ENCODE peak calls at places on chromosomes 16 and 17, in ten cellular contexts. One of them, this sample, is unnamed.

GRCh38 chr17:2107506-2107905 is 52.6 kb downstream of the HIC1 start:
- DNase-seq in AG04450: no peak
- DNase-seq in astrocyte of the cerebellum: no peak
- DNase-seq in lung: no peak
- DNase-seq in brain microvascular endothelial cell: no peak
- DNase-seq in B cell: no peak
- DNase-seq in AG09319: no peak
- DNase-seq in omental fat pad: no peak
- DNase-seq in right lobe of liver: no peak
- DNase-seq in MM.1S: no peak
- DNase-seq in this sample: no peak

GRCh38 chr17:60311936-60312335 is 80.0 kb downstream of the USP32 start:
- DNase-seq in AG04450: no peak
- DNase-seq in astrocyte of the cerebellum: peak; percentile 32
- DNase-seq in lung: no peak
- DNase-seq in brain microvascular endothelial cell: peak; percentile 15
- DNase-seq in B cell: no peak
- DNase-seq in AG09319: no peak
- DNase-seq in omental fat pad: no peak
- DNase-seq in right lobe of liver: no peak
- DNase-seq in MM.1S: no peak
- DNase-seq in this sample: no peak

GRCh38 chr16:83995756-83996155 is 27.7 kb downstream of the NECAB2 start:
- DNase-seq in AG04450: no peak
- DNase-seq in astrocyte of the cerebellum: peak; percentile 12
- DNase-seq in lung: no peak
- DNase-seq in brain microvascular endothelial cell: peak; percentile 21
- DNase-seq in B cell: no peak
- DNase-seq in AG09319: no peak
- DNase-seq in omental fat pad: no peak
- DNase-seq in right lobe of liver: no peak
- DNase-seq in MM.1S: no peak
- DNase-seq in this sample: no peak

GRCh38 chr16:79599837-79600635 is 501 bp downstream of the MAF start:
- DNase-seq in AG04450: no peak
- DNase-seq in astrocyte of the cerebellum: no peak
- DNase-seq in lung: no peak
- DNase-seq in brain microvascular endothelial cell: no peak
- DNase-seq in B cell: peak; percentile 89
- DNase-seq in AG09319: no peak
- DNase-seq in omental fat pad: no peak
- DNase-seq in right lobe of liver: peak; percentile 59
- DNase-seq in MM.1S: peak; percentile 27
- DNase-seq in this sample: peak; percentile 52

GRCh38 chr17:66764559-66764958 is 70.4 kb upstream of the CACNG5 start:
- DNase-seq in AG04450: no peak
- DNase-seq in astrocyte of the cerebellum: no peak
- DNase-seq in lung: no peak
- DNase-seq in brain microvascular endothelial cell: no peak
- DNase-seq in B cell: no peak
- DNase-seq in AG09319: no peak
- DNase-seq in omental fat pad: no peak
- DNase-seq in right lobe of liver: no peak
- DNase-seq in MM.1S: no peak
- DNase-seq in this sample: no peak

GRCh38 chr17:36813957-36814356 is 123.3 kb upstream of the LHX1 start:
- DNase-seq in AG04450: no peak
- DNase-seq in astrocyte of the cerebellum: no peak
- DNase-seq in lung: no peak
- DNase-seq in brain microvascular endothelial cell: no peak
- DNase-seq in B cell: no peak
- DNase-seq in AG09319: no peak
- DNase-seq in omental fat pad: no peak
- DNase-seq in right lobe of liver: no peak
- DNase-seq in MM.1S: no peak
- DNase-seq in this sample: no peak

GRCh38 chr16:70770291-70770967 is 30.5 kb downstream of the VAC14 start:
- DNase-seq in AG04450: no peak
- DNase-seq in astrocyte of the cerebellum: no peak
- DNase-seq in lung: no peak
- DNase-seq in brain microvascular endothelial cell: no peak
- DNase-seq in B cell: no peak
- DNase-seq in AG09319: no peak
- DNase-seq in omental fat pad: no peak
- DNase-seq in right lobe of liver: peak; percentile 50
- DNase-seq in MM.1S: no peak
- DNase-seq in this sample: no peak

GRCh38 chr17:75480281-75480680 is 23.8 kb downstream of the TMEM94 start:
- DNase-seq in AG04450: no peak
- DNase-seq in astrocyte of the cerebellum: no peak
- DNase-seq in lung: no peak
- DNase-seq in brain microvascular endothelial cell: no peak
- DNase-seq in B cell: no peak
- DNase-seq in AG09319: no peak
- DNase-seq in omental fat pad: no peak
- DNase-seq in right lobe of liver: no peak
- DNase-seq in MM.1S: no peak
- DNase-seq in this sample: no peak

GRCh38 chr16:75471723-75472634 is 7.5 kb upstream of the TMEM170A start:
- DNase-seq in AG04450: peak; percentile 24
- DNase-seq in astrocyte of the cerebellum: no peak
- DNase-seq in lung: no peak
- DNase-seq in brain microvascular endothelial cell: peak; percentile 63
- DNase-seq in B cell: peak; percentile 74
- DNase-seq in AG09319: peak; percentile 36
- DNase-seq in omental fat pad: no peak
- DNase-seq in right lobe of liver: peak; percentile 36
- DNase-seq in MM.1S: peak; percentile 14
- DNase-seq in this sample: peak; percentile 37

GRCh38 chr16:85028638-85029412 is 1.2 kb downstream of the KIAA0513 start:
- DNase-seq in AG04450: no peak
- DNase-seq in astrocyte of the cerebellum: no peak
- DNase-seq in lung: no peak
- DNase-seq in brain microvascular endothelial cell: no peak
- DNase-seq in B cell: peak; percentile 41
- DNase-seq in AG09319: no peak
- DNase-seq in omental fat pad: no peak
- DNase-seq in right lobe of liver: peak; percentile 44
- DNase-seq in MM.1S: peak; percentile 56
- DNase-seq in this sample: peak; percentile 23

GRCh38 chr17:47741793-47742145 is 8.7 kb downstream of the TBX21 start:
- DNase-seq in AG04450: no peak
- DNase-seq in astrocyte of the cerebellum: no peak
- DNase-seq in lung: no peak
- DNase-seq in brain microvascular endothelial cell: no peak
- DNase-seq in B cell: no peak
- DNase-seq in AG09319: no peak
- DNase-seq in omental fat pad: no peak
- DNase-seq in right lobe of liver: no peak
- DNase-seq in MM.1S: no peak
- DNase-seq in this sample: peak; percentile 6

GRCh38 chr17:46949291-46950174 is 26.6 kb downstream of the GOSR2 start:
- DNase-seq in AG04450: no peak
- DNase-seq in astrocyte of the cerebellum: no peak
- DNase-seq in lung: no peak
- DNase-seq in brain microvascular endothelial cell: no peak
- DNase-seq in B cell: no peak
- DNase-seq in AG09319: no peak
- DNase-seq in omental fat pad: no peak
- DNase-seq in right lobe of liver: no peak
- DNase-seq in MM.1S: no peak
- DNase-seq in this sample: no peak

GRCh38 chr17:14052886-14053615 is 16.3 kb upstream of the COX10 start:
- DNase-seq in AG04450: no peak
- DNase-seq in astrocyte of the cerebellum: peak; percentile 51
- DNase-seq in lung: no peak
- DNase-seq in brain microvascular endothelial cell: no peak
- DNase-seq in B cell: no peak
- DNase-seq in AG09319: no peak
- DNase-seq in omental fat pad: no peak
- DNase-seq in right lobe of liver: no peak
- DNase-seq in MM.1S: no peak
- DNase-seq in this sample: no peak

GRCh38 chr17:13728751-13729150 is 127.0 kb upstream of the HS3ST3A1 start:
- DNase-seq in AG04450: no peak
- DNase-seq in astrocyte of the cerebellum: no peak
- DNase-seq in lung: no peak
- DNase-seq in brain microvascular endothelial cell: no peak
- DNase-seq in B cell: no peak
- DNase-seq in AG09319: no peak
- DNase-seq in omental fat pad: no peak
- DNase-seq in right lobe of liver: no peak
- DNase-seq in MM.1S: no peak
- DNase-seq in this sample: no peak

GRCh38 chr17:15213381-15214087 is 51.6 kb downstream of the PMP22 start:
- DNase-seq in AG04450: no peak
- DNase-seq in astrocyte of the cerebellum: no peak
- DNase-seq in lung: no peak
- DNase-seq in brain microvascular endothelial cell: peak; percentile 26
- DNase-seq in B cell: no peak
- DNase-seq in AG09319: peak; percentile 24
- DNase-seq in omental fat pad: no peak
- DNase-seq in right lobe of liver: no peak
- DNase-seq in MM.1S: no peak
- DNase-seq in this sample: no peak

GRCh38 chr17:77881545-77881944 is 77.0 kb upstream of the TNRC6C start:
- DNase-seq in AG04450: no peak
- DNase-seq in astrocyte of the cerebellum: peak; percentile 58
- DNase-seq in lung: peak; percentile 82
- DNase-seq in brain microvascular endothelial cell: peak; percentile 85
- DNase-seq in B cell: peak; percentile 85
- DNase-seq in AG09319: no peak
- DNase-seq in omental fat pad: no peak
- DNase-seq in right lobe of liver: peak; percentile 73
- DNase-seq in MM.1S: peak; percentile 93
- DNase-seq in this sample: peak; percentile 95

GRCh38 chr17:39623356-39623950 is 3.3 kb upstream of the PPP1R1B start:
- DNase-seq in AG04450: no peak
- DNase-seq in astrocyte of the cerebellum: peak; percentile 12
- DNase-seq in lung: peak; percentile 89
- DNase-seq in brain microvascular endothelial cell: peak; percentile 52
- DNase-seq in B cell: peak; percentile 85
- DNase-seq in AG09319: peak; percentile 22
- DNase-seq in omental fat pad: peak; percentile 87
- DNase-seq in right lobe of liver: peak; percentile 85
- DNase-seq in MM.1S: peak; percentile 80
- DNase-seq in this sample: peak; percentile 85
- TF ChIP-seq CTCF in AG04450: peak; percentile 92
- TF ChIP-seq CTCF in astrocyte of the cerebellum: peak; percentile 97
- TF ChIP-seq CTCF in lung: peak; percentile 91
- TF ChIP-seq CTCF in brain microvascular endothelial cell: peak; percentile 95
- TF ChIP-seq CTCF in B cell: peak; percentile 91
- TF ChIP-seq CTCF in AG09319: peak; percentile 95
- TF ChIP-seq CTCF in omental fat pad: no peak
- TF ChIP-seq CTCF in right lobe of liver: peak; percentile 95
- TF ChIP-seq CTCF in MM.1S: peak; percentile 88
- TF ChIP-seq CTCF in this sample: peak; percentile 96

DNA sequence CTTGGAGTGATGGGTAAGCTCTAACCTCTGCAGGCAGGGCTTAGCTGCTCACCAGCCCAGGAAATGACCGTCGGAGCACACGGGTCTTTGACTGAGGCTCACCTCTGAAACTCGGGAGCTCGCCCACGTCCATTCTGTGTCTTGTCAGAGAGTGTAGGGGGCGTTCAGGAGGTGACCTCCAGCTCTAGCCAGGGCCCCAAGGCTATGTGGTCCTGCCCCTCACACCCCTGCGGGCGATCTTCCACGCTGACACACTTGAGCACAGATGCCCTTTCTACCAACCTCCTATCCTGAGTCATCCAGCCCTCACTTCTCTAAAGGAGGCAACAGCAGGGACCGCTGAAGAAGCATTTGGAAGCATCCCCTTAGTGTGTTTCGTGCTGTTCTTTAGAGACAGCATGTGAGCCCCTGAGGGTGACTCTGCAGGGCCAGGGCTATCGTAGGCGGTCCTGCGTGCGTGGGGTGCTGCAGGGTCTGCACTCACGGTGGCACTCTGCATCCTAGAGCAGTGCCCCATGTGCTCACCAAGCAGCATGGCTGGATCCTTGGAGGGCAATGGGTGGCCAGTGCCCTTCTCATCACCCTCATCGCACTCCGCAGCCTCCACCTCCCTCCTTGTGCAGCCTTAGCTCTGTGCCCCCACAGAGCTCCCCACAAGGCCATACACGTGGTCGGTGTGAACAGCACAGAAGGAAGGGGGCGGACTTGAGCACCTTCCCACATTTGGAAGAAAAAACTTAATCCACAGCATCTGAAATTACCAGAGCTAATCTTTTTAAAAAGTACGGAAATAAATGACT is 33.8 kb downstream of the SLC47A1 start:
- DNase-seq in AG04450: no peak
- DNase-seq in astrocyte of the cerebellum: no peak
- DNase-seq in lung: no peak
- DNase-seq in brain microvascular endothelial cell: no peak
- DNase-seq in B cell: no peak
- DNase-seq in AG09319: no peak
- DNase-seq in omental fat pad: no peak
- DNase-seq in right lobe of liver: no peak
- DNase-seq in MM.1S: no peak
- DNase-seq in this sample: no peak
- TF ChIP-seq CTCF in AG04450: no peak
- TF ChIP-seq CTCF in astrocyte of the cerebellum: no peak
- TF ChIP-seq CTCF in lung: no peak
- TF ChIP-seq CTCF in brain microvascular endothelial cell: no peak
- TF ChIP-seq CTCF in B cell: no peak
- TF ChIP-seq CTCF in AG09319: no peak
- TF ChIP-seq CTCF in omental fat pad: no peak
- TF ChIP-seq CTCF in right lobe of liver: no peak
- TF ChIP-seq CTCF in MM.1S: no peak
- TF ChIP-seq CTCF in this sample: no peak

GRCh38 chr17:56751145-56751743 is 82.5 kb downstream of the C17orf67 start:
- DNase-seq in AG04450: no peak
- DNase-seq in astrocyte of the cerebellum: no peak
- DNase-seq in lung: no peak
- DNase-seq in brain microvascular endothelial cell: no peak
- DNase-seq in B cell: no peak
- DNase-seq in AG09319: no peak
- DNase-seq in omental fat pad: no peak
- DNase-seq in right lobe of liver: no peak
- DNase-seq in MM.1S: no peak
- DNase-seq in this sample: no peak
- TF ChIP-seq CTCF in AG04450: peak; percentile 23
- TF ChIP-seq CTCF in astrocyte of the cerebellum: no peak
- TF ChIP-seq CTCF in lung: no peak
- TF ChIP-seq CTCF in brain microvascular endothelial cell: peak; percentile 38
- TF ChIP-seq CTCF in B cell: no peak
- TF ChIP-seq CTCF in AG09319: no peak
- TF ChIP-seq CTCF in omental fat pad: no peak
- TF ChIP-seq CTCF in right lobe of liver: no peak
- TF ChIP-seq CTCF in MM.1S: no peak
- TF ChIP-seq CTCF in this sample: peak; percentile 9

DNA sequence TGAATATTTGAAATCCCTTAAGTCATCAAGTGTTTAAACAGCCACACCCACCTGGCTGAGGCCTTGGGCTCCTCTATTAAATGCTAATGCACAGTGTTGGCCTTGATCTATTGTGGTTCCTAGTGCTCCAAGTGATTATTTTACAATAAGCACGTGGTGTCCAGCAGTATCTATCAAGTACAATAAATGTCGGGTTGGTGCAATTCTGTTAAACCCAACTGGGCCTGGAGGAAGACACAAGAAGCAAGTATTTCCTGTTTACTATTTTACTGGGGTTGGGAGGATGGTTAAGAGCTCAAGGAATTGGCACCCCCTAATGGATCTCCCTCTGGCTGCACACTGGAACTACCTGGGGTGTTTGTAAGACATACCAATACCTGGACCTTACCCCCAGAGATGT is 72.1 kb upstream of the HNF1B start:
- DNase-seq in AG04450: no peak
- DNase-seq in astrocyte of the cerebellum: no peak
- DNase-seq in lung: no peak
- DNase-seq in brain microvascular endothelial cell: no peak
- DNase-seq in B cell: no peak
- DNase-seq in AG09319: no peak
- DNase-seq in omental fat pad: no peak
- DNase-seq in right lobe of liver: no peak
- DNase-seq in MM.1S: no peak
- DNase-seq in this sample: no peak
- TF ChIP-seq CTCF in AG04450: no peak
- TF ChIP-seq CTCF in astrocyte of the cerebellum: no peak
- TF ChIP-seq CTCF in lung: no peak
- TF ChIP-seq CTCF in brain microvascular endothelial cell: no peak
- TF ChIP-seq CTCF in B cell: no peak
- TF ChIP-seq CTCF in AG09319: no peak
- TF ChIP-seq CTCF in omental fat pad: no peak
- TF ChIP-seq CTCF in right lobe of liver: no peak
- TF ChIP-seq CTCF in MM.1S: no peak
- TF ChIP-seq CTCF in this sample: peak; percentile 27